ENCODE peak calls at places on chromosomes 12 and 14, in ten cellular contexts. Y, G, T, C, E, S, F, V, W and J are unnamed samples.

GRCh38 chr12:617304-617915 is 45.8 kb downstream of the NINJ2 start:
- DNase-seq in Y (no peak), G (no peak), T (peak), C (no peak), E (peak), S (no peak), F (peak), V (no peak), W (no peak), J (no peak)

GRCh38 chr12:50542448-50542847 is 37.7 kb downstream of the DIP2B start:
- DNase-seq in Y (no peak), G (no peak), T (no peak), C (no peak), E (no peak), S (peak), F (no peak), V (no peak), W (no peak), J (no peak)

GRCh38 chr12:9244894-9245293 is 36.7 kb upstream of the PZP start:
- DNase-seq in Y (no peak), G (no peak), T (no peak), C (no peak), E (no peak), S (peak), F (no peak), V (no peak), W (no peak), J (peak)

GRCh38 chr14:103089386-103090335 is 4.9 kb upstream of the EXOC3L4 start:
- DNase-seq in Y (no peak), G (no peak), T (no peak), C (no peak), E (peak), S (no peak), F (no peak), V (no peak), W (no peak), J (no peak)

GRCh38 chr12:131698286-131698685 is 12.6 kb upstream of the SFSWAP start:
- DNase-seq in Y (no peak), G (no peak), T (no peak), C (no peak), E (no peak), S (no peak), F (no peak), V (no peak), W (no peak), J (no peak)

GRCh38 chr14:62626416-62626815 is 418.8 kb downstream of the KCNH5 start:
- DNase-seq in Y (no peak), G (no peak), T (no peak), C (no peak), E (no peak), S (peak), F (no peak), V (no peak), W (no peak), J (no peak)

GRCh38 chr14:61555056-61555838 is 140.1 kb upstream of the HIF1A start:
- DNase-seq in Y (no peak), G (no peak), T (no peak), C (no peak), E (no peak), S (no peak), F (no peak), V (no peak), W (no peak), J (no peak)

GRCh38 chr12:116366456-116366776 is 88.9 kb upstream of the MED13L start:
- DNase-seq in Y (no peak), G (no peak), T (no peak), C (no peak), E (no peak), S (no peak), F (no peak), V (peak), W (no peak), J (no peak)

GRCh38 chr14:73238262-73238852 is 1.1 kb downstream of the PAPLN start:
- DNase-seq in Y (no peak), G (no peak), T (peak), C (no peak), E (no peak), S (peak), F (peak), V (no peak), W (no peak), J (no peak)

GRCh38 chr14:84670801-84671200 is 859.1 kb upstream of the FLRT2 start:
- DNase-seq in Y (no peak), G (no peak), T (no peak), C (no peak), E (no peak), S (no peak), F (no peak), V (no peak), W (no peak), J (no peak)

GRCh38 chr14:34334329-34334728 is 127.7 kb downstream of the SPTSSA start:
- DNase-seq in Y (no peak), G (no peak), T (no peak), C (no peak), E (no peak), S (no peak), F (no peak), V (no peak), W (no peak), J (no peak)

GRCh38 chr12:54936736-54937135 is 47.8 kb downstream of the TESPA1 start:
- DNase-seq in Y (no peak), G (no peak), T (no peak), C (no peak), E (no peak), S (no peak), F (no peak), V (no peak), W (no peak), J (no peak)

GRCh38 chr12:132153501-132154340 is 9.5 kb downstream of the NOC4L start:
- DNase-seq in Y (peak), G (peak), T (peak), C (peak), E (peak), S (peak), F (peak), V (peak), W (peak), J (peak)

GRCh38 chr14:30559638-30560071 is 697 bp downstream of the G2E3 start:
- DNase-seq in Y (no peak), G (peak), T (no peak), C (no peak), E (no peak), S (peak), F (peak), V (peak), W (peak), J (peak)